ENCODE peak calls at places on chromosomes 2 and 18, in nine cellular contexts. I is esophagus squamous epithelium, W is lower lobe of right lung, X is pancreas, E is Caco-2, Z is colonic mucosa, R is H9, O is brain microvascular endothelial cell, B is MCF 10A. V is an unnamed sample.

GRCh38 chr2:229129738-229130371 is 141.2 kb downstream of the PID1 start:
- DNase-seq in E (peak; percentile 3), O (no peak), I (no peak), X (no peak), B (no peak), R (no peak), W (no peak), Z (peak; percentile 60), V (no peak)

GRCh38 chr18:12904012-12904516 is 20.0 kb upstream of the PTPN2 start:
- DNase-seq in R (no peak), I (no peak), E (no peak), X (no peak), W (no peak), Z (no peak), O (no peak), B (no peak), V (no peak)

GRCh38 chr2:68832161-68832869 is 38.9 kb downstream of the BMP10 start:
- DNase-seq in X (no peak), O (peak; percentile 68), B (peak; percentile 74), R (no peak), Z (peak; percentile 44), E (no peak), W (peak; percentile 78), I (no peak), V (no peak)

GRCh38 chr2:72236445-72237067 is 88.9 kb upstream of the CYP26B1 start:
- DNase-seq in B (peak; percentile 89), I (no peak), W (no peak), O (peak; percentile 82), E (no peak), Z (no peak), X (no peak), R (no peak), V (no peak)

GRCh38 chr18:11672846-11673454 is 16.1 kb upstream of the GNAL start:
- DNase-seq in E (no peak), X (no peak), O (no peak), R (peak; percentile 8), W (no peak), I (no peak), B (no peak), Z (no peak), V (no peak)

GRCh38 chr2:24945907-24946306 is 25.8 kb downstream of the DNAJC27 start:
- DNase-seq in I (no peak), R (no peak), B (no peak), Z (no peak), W (no peak), E (no peak), X (no peak), O (no peak), V (no peak)

GRCh38 chr2:190938761-190939335 is 58.2 kb downstream of the GLS start:
- DNase-seq in X (no peak), Z (no peak), B (no peak), I (no peak), E (no peak), O (no peak), W (no peak), R (no peak), V (no peak)

GRCh38 chr2:177207101-177207500 is 5.5 kb upstream of the HNRNPA3 start:
- DNase-seq in I (no peak), R (no peak), X (no peak), O (no peak), Z (no peak), W (no peak), B (no peak), E (no peak), V (no peak)

GRCh38 chr2:194252127-194252526 is 1404.9 kb upstream of the SLC39A10 start:
- DNase-seq in O (no peak), E (no peak), X (no peak), B (peak; percentile 7), Z (no peak), W (no peak), I (no peak), R (no peak), V (no peak)

GRCh38 chr18:41875094-41875780 is 79.8 kb upstream of the PIK3C3 start:
- DNase-seq in E (no peak), B (peak; percentile 71), W (no peak), I (no peak), Z (no peak), X (no peak), O (peak; percentile 46), R (no peak), V (no peak)

DNA sequence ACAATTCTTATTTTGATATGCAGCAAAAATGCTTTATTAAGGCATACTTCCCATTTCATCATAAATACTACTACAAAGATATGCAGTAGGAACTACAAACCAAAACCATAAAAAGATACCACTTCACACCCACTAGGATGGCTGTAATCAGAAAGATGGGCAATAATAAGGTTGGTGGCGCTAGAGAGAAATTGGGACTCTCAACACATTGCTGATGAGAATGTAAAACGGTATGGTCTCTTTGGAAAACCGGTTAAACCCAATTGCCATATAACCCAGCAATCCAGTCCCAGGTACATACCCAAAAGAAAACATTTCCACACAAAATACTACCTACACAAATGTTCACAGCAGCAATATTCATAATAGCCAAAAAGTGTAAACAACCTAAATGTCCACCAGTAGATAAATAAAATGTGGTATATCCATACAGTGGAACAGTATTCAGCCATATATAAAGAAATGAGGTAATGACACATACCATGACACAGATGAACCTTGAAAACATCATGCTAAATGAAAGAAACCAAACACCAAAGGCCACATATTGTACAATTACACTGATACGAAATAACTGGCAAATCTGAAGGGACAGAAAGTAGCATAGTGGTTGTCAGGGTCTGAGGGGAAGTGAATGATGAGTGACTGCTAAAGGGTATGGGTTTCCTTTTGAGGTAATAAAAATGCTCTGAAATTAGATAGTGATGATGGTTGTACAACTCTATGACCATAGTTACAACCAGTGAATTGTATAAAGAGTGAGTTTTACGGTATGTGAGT is 12.7 kb downstream of the SP3 start:
- DNase-seq in I (no peak), O (no peak), E (no peak), B (no peak), X (no peak), Z (no peak), W (no peak), R (no peak), V (no peak)
- TF ChIP-seq CTCF in I (no peak), O (no peak), E (no peak), B (no peak), X (no peak), Z (no peak), W (no peak), R (peak; percentile 37), V (no peak)

GRCh38 chr2:75134802-75135201 is 64.5 kb downstream of the TACR1 start:
- DNase-seq in R (no peak), I (no peak), O (no peak), X (no peak), W (no peak), B (no peak), Z (no peak), E (no peak), V (no peak)

GRCh38 chr2:75136001-75136400 is 63.3 kb downstream of the TACR1 start:
- DNase-seq in R (no peak), W (no peak), I (no peak), X (no peak), B (no peak), O (no peak), E (no peak), Z (no peak), V (no peak)

GRCh38 chr2:75133621-75134020 is 65.7 kb downstream of the TACR1 start:
- DNase-seq in O (no peak), W (no peak), R (no peak), E (no peak), Z (no peak), B (no peak), I (no peak), X (no peak), V (no peak)

DNA sequence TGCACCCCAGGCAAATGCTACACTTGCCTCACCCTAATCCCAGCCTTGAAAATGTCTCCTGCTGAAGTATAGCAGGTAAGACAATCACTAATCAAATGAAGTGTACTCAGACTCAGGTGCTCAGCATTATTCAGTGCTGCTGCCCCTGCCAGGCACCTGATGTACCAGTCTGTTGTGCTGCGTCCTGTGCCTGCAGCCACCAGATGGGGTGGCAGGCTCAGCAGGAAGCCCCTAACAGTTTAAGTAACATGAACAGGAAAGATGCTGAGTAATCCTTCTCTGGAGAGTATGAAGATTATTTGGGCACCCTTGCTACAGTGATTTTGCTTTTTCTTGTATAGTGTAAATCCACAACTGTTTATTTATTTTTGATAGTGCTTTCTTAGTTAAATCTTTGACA is 69.1 kb downstream of the TACR1 start:
- DNase-seq in O (no peak), E (no peak), Z (no peak), W (no peak), R (peak; percentile 39), I (no peak), B (peak; percentile 30), X (no peak), V (no peak)
- TF ChIP-seq CTCF in O (peak; percentile 34), E (peak; percentile 28), Z (no peak), W (peak; percentile 21), R (peak; percentile 43), I (no peak), B (no peak), X (no peak), V (peak; percentile 10)

DNA sequence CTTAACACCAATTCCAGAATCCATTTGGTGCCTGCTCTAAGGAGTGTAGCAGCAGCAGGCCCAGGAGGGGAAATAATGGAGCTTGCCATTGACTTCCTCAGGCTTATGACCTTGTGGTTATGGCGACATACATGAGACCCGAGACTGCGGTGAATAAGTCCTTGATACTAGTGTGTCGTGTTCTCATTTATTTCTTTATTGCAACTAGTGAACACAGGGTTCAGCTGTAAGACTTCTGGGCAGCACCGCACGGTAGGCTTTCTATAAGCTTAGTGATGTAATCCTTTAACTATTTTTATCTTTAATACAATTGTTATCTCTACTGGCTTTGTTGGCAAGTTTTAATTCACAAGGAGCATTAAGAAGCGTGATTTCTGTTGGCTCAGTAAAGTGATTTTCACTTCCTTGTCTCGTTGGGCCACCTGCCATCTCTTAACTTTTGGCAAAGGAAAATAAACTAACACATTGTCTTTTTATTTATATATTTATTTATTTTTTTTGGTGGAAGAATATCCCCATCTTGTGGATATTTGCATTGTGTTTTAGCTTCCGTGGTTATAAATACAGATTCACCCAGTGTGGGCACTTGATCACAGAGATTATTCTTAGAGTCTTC is 139.8 kb downstream of the LTBP1 start:
- DNase-seq in I (no peak), R (no peak), O (peak; percentile 57), X (no peak), B (no peak), W (no peak), Z (no peak), E (no peak), V (no peak)
- TF ChIP-seq CTCF in I (no peak), R (no peak), O (peak; percentile 6), X (no peak), B (peak; percentile 20), W (peak; percentile 20), Z (no peak), E (no peak), V (peak; percentile 35)

GRCh38 chr2:170812716-170813585 is 3.7 kb upstream of the GAD1 start:
- DNase-seq in X (no peak), R (peak; percentile 44), I (no peak), W (no peak), E (peak; percentile 78), Z (peak; percentile 54), O (peak; percentile 81), B (peak; percentile 82), V (no peak)
- TF ChIP-seq CTCF in X (peak; percentile 60), R (peak; percentile 83), I (peak; percentile 57), W (peak; percentile 69), E (peak; percentile 65), Z (peak; percentile 69), O (peak; percentile 61), B (peak; percentile 59), V (peak; percentile 77)

V was measured in D721Med.